ENCODE peak calls at places on chromosome 7, in four cellular contexts. S, F, P and M are unnamed samples.

GRCh38 chr7:112640682-112641081 is 149.5 kb downstream of the TMEM168 start:
- DNase-seq in S (no peak), F (no peak), P (no peak), M (no peak)

GRCh38 chr7:22305706-22306105 is 51.2 kb downstream of the RAPGEF5 start:
- DNase-seq in P (no peak), S (no peak), F (no peak), M (no peak)

GRCh38 chr7:46201966-46202365 is 280.9 kb upstream of the IGFBP3 start:
- DNase-seq in P (no peak), F (no peak), S (no peak), M (no peak)

GRCh38 chr7:30543815-30544525 is 39.3 kb upstream of the GGCT start:
- DNase-seq in P (no peak), F (no peak), S (no peak), M (no peak)

GRCh38 chr7:88214456-88214855 is 5.4 kb downstream of the SRI start:
- DNase-seq in S (no peak), P (no peak), F (no peak), M (no peak)

GRCh38 chr7:18019562-18019961 is 8.1 kb downstream of the PRPS1L1 start:
- DNase-seq in P (no peak), F (no peak), S (no peak), M (no peak)

GRCh38 chr7:47407136-47407535 is 174.8 kb downstream of the TNS3 start:
- DNase-seq in P (no peak), F (no peak), S (no peak), M (no peak)

GRCh38 chr7:151248191-151249033 is at the start of gene SMARCD3:
- DNase-seq in F (no peak), P (peak; percentile 90), S (peak; percentile 46), M (peak; percentile 73)

GRCh38 chr7:98568891-98569290 is 48.2 kb upstream of the NPTX2 start:
- DNase-seq in P (no peak), S (no peak), F (no peak), M (no peak)

GRCh38 chr7:28937593-28937992 is 20.5 kb downstream of the TRIL start:
- DNase-seq in P (no peak), S (no peak), F (no peak), M (no peak)

GRCh38 chr7:57179776-57180415 is 47.7 kb upstream of the ZNF479 start:
- DNase-seq in P (no peak), F (no peak), S (no peak), M (no peak)

GRCh38 chr7:118057404-118057803 is 126.6 kb upstream of the LSM8 start:
- DNase-seq in S (no peak), F (no peak), P (no peak), M (no peak)

GRCh38 chr7:47803029-47803428 is 145.2 kb downstream of the PKD1L1 start:
- DNase-seq in F (no peak), S (peak; percentile 75), P (no peak), M (no peak)

GRCh38 chr7:155466814-155467675 is 9.1 kb downstream of the EN2 start:
- DNase-seq in S (peak; percentile 5), P (no peak), F (no peak), M (peak; percentile 95)

GRCh38 chr7:80135306-80136104 is 874 bp downstream of the GNAI1 start:
- DNase-seq in F (no peak), S (no peak), P (no peak), M (peak; percentile 38)

GRCh38 chr7:74656421-74656910 is 1.1 kb upstream of the GTF2I start:
- DNase-seq in F (no peak), S (peak; percentile 51), P (peak; percentile 79), M (peak; percentile 63)

GRCh38 chr7:141742229-141742628 is 4.1 kb downstream of the SSBP1 start:
- DNase-seq in S (no peak), F (no peak), P (no peak), M (no peak)

GRCh38 chr7:105896407-105896842 is 20.0 kb upstream of the ATXN7L1 start:
- DNase-seq in P (no peak), F (no peak), S (no peak), M (no peak)

GRCh38 chr7:28989596-28989980 is 31.5 kb upstream of the TRIL start:
- DNase-seq in P (no peak), S (no peak), F (no peak), M (no peak)

GRCh38 chr7:15916666-15917388 is 230.3 kb upstream of the MEOX2 start:
- DNase-seq in P (no peak), S (no peak), F (no peak), M (no peak)

GRCh38 chr7:55127135-55127551 is 108.3 kb downstream of the EGFR start:
- DNase-seq in S (no peak), P (no peak), F (no peak), M (no peak)

GRCh38 chr7:73696372-73696771 is 13.0 kb downstream of the BUD23 start:
- DNase-seq in S (no peak), P (no peak), F (no peak), M (no peak)

GRCh38 chr7:27143022-27143949 is at the start of gene HOXA5:
- DNase-seq in S (peak; percentile 90), P (no peak), F (no peak), M (peak; percentile 91)

GRCh38 chr7:45937862-45938261 is 16.8 kb upstream of the IGFBP3 start:
- DNase-seq in S (no peak), F (no peak), P (no peak), M (no peak)

DNA sequence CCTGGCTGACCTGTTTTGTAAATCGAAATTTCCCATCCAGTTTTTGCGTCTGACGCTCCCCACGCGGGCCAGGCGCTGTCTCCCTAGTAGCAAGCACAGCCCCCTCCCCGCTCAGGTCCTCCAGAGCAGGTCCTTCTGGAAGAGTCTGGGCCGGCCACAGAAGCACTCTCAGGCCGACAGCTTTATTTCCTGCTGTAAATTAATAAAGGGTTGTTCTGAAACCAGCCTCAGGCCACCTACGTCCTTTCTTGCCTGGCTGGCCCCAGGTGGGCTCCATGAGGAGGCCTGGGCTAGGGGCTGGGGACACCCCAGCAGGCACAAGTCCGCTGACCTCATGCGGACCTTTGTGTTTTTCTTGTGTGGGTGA is 35.2 kb downstream of the CAMK2B start:
- DNase-seq in S (no peak), F (no peak), P (no peak), M (no peak)
- H3K27ac ChIP-seq in S (no peak overlapping the region), F (no peak overlapping the region), P (no peak overlapping the region), M (peak overlapping the region; percentile 14)

DNA sequence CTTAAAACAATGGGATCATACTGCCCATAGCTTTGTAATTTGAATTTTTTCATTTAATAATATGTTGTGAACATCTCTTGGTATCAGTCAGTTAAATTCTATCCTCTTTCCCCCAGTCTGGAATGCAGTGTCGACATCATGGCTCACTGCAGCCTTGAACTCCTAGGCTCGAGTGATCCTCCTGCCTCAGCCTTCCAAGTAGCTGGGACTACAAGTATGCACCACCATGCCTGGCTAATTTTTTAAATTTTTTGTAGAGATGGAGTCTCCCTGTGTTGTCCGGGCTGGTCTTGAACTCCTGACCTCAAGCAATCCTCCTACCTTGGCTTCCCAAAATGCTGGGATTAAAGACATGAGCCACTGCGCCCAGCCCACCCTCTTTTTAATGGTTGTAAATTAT is 34.6 kb downstream of the MPLKIP start:
- DNase-seq in P (no peak), S (peak; percentile 22), F (no peak), M (no peak)
- H2AFZ ChIP-seq in P (no peak overlapping the region), S (no peak overlapping the region), F (no peak overlapping the region), M (no peak overlapping the region)

DNA sequence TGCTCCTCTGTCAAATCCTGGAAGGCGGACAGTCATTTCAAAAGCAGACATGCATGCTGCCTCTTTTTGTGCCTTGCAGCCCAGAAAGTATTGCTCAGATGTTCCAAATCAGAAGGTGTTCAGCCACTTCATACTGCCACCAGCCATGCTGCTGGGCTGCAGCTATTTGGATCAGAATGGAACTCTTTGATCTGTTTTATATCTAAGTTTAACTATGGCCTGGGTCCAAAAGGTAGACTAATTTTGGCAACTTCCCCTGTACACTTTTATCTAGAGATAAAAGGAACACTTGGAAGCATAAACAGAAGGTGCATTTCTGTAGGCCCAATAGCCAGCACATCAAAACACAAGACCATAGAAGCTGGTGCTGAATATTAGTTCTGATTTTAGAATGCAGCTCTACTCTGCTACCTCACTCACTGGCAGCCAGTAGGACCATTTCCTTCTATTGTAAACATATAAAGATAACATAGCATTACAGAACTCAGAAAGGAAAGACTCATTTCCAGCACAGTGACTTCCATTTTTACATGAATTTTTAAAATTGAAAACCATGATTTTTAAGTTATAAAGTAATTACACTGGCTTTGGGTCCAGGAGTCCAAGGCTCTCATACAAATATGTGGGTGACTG is 143.1 kb upstream of the CAV2 start:
- DNase-seq in F (no peak), P (no peak), S (no peak), M (no peak)
- TF ChIP-seq JUNB in F (no peak), P (no peak), S (no peak), M (no peak)

GRCh38 chr7:134315679-134316538 is 821 bp downstream of the SLC35B4 start:
- DNase-seq in S (no peak), F (no peak), P (peak; percentile 32), M (peak; percentile 60)

GRCh38 chr7:134318443-134318842 is 1.7 kb upstream of the SLC35B4 start:
- DNase-seq in P (no peak), F (no peak), S (no peak), M (no peak)

GRCh38 chr7:134316539-134317344 is at the start of gene SLC35B4:
- DNase-seq in F (peak; percentile 86), S (peak; percentile 96), P (peak; percentile 99), M (peak; percentile 99)

GRCh38 chr7:134320201-134320600 is 3.5 kb upstream of the SLC35B4 start:
- DNase-seq in S (no peak), P (no peak), F (no peak), M (no peak)

GRCh38 chr7:134317434-134317833 is 704 bp upstream of the SLC35B4 start:
- DNase-seq in F (no peak), S (no peak), P (no peak), M (no peak)
- H3K27ac ChIP-seq in F (no peak overlapping the region), S (no peak overlapping the region), P (no peak overlapping the region), M (no peak overlapping the region)